ENCODE peak calls at places on chromosome 20, in six cellular contexts. I is astrocyte of the cerebellum, V is OCI-LY7, M is pancreas, A is astrocyte of the spinal cord, C is GM12865. R is an unnamed sample.
A peak's percentile ranks its signal among the peaks of the same experiment; 100 is the strongest.

GRCh38 chr20:44765647-44766367 is 20.1 kb downstream of the KCNK15 start:
- DNase-seq in I (no peak), V (no peak), M (no peak), A (no peak), C (no peak), R (no peak)

GRCh38 chr20:64222273-64222672 is 33.3 kb upstream of the PCMTD2 start:
- DNase-seq in I (no peak), V (no peak), M (no peak), A (peak; percentile 12), C (no peak), R (no peak)

GRCh38 chr20:43983359-43983758 is 68.7 kb downstream of the TOX2 start:
- DNase-seq in I (no peak), V (peak; percentile 16), M (no peak), A (no peak), C (peak; percentile 53), R (no peak)

GRCh38 chr20:53884859-53885654 is 185.3 kb downstream of the BCAS1 start:
- DNase-seq in I (no peak), V (no peak), M (no peak), A (no peak), C (no peak), R (no peak)

GRCh38 chr20:57991211-57991841 is 237.1 kb downstream of the ANKRD60 start:
- DNase-seq in I (peak; percentile 60), V (no peak), M (no peak), A (peak; percentile 81), C (no peak), R (no peak)

GRCh38 chr20:30488941-30489601 is 768.4 kb upstream of the DEFB115 start:
- DNase-seq in I (no peak), V (no peak), M (no peak), A (no peak), C (no peak), R (no peak)

GRCh38 chr20:50724851-50725721 is 6.3 kb upstream of the PARD6B start:
- DNase-seq in I (peak; percentile 34), V (no peak), M (peak; percentile 36), A (peak; percentile 89), C (peak; percentile 22), R (no peak)

GRCh38 chr20:42484335-42484734 is 705.4 kb downstream of the PTPRT start:
- DNase-seq in I (no peak), V (no peak), M (no peak), A (no peak), C (no peak), R (no peak)

GRCh38 chr20:48941467-48941866 is 20.0 kb downstream of the ARFGEF2 start:
- DNase-seq in I (no peak), V (no peak), M (no peak), A (no peak), C (no peak), R (no peak)

GRCh38 chr20:59082981-59083380 is 40.4 kb upstream of the PRELID3B start:
- DNase-seq in I (no peak), V (no peak), M (no peak), A (no peak), C (no peak), R (no peak)

GRCh38 chr20:52010541-52010940 is 181.0 kb downstream of the ZFP64 start:
- DNase-seq in I (no peak), V (no peak), M (no peak), A (no peak), C (no peak), R (no peak)

GRCh38 chr20:46520976-46521579 is 7.7 kb upstream of the ZNF334 start:
- DNase-seq in I (peak; percentile 20), V (peak; percentile 49), M (peak; percentile 20), A (peak; percentile 41), C (peak; percentile 74), R (peak; percentile 65)

GRCh38 chr20:57757767-57758166 is 48.0 kb upstream of the PMEPA1 start:
- DNase-seq in I (no peak), V (no peak), M (no peak), A (no peak), C (no peak), R (no peak)

GRCh38 chr20:2195614-2196013 is 94.0 kb downstream of the STK35 start:
- DNase-seq in I (no peak), V (no peak), M (no peak), A (no peak), C (no peak), R (no peak)
- TF ChIP-seq CTCF in I (no peak), V (no peak), M (no peak), A (no peak), C (no peak), R (no peak)

GRCh38 chr20:13322621-13323020 is 101.5 kb downstream of the ISM1 start:
- DNase-seq in I (no peak), V (no peak), M (no peak), A (no peak), C (peak; percentile 24), R (no peak)

GRCh38 chr20:13325796-13326340 is 104.8 kb downstream of the ISM1 start:
- DNase-seq in I (no peak), V (no peak), M (no peak), A (no peak), C (no peak), R (no peak)

GRCh38 chr20:13321416-13321815 is 100.3 kb downstream of the ISM1 start:
- DNase-seq in I (no peak), V (no peak), M (no peak), A (no peak), C (no peak), R (no peak)

GRCh38 chr20:13322198-13322597 is 101.1 kb downstream of the ISM1 start:
- DNase-seq in I (no peak), V (no peak), M (no peak), A (no peak), C (no peak), R (no peak)

DNA sequence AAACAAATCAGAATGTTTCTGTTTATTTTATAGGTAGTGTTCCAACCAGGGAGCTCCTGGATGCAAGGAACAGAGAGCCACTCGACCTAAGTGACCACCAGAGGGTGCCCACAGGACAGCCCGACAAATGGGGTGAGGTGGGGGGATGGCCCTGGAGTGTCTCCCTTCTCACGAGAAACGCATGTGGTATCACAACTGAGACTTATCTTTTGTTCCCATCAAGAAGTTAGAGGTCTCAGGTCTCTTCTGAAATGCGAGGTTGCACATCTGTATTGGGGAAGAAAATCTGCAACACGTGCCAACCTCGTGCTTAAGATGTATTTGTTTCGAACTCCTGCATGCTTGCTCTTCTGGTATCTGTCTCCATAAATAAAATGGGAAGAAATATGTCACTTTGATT is 104.0 kb downstream of the ISM1 start:
- DNase-seq in I (no peak), V (no peak), M (no peak), A (peak; percentile 20), C (peak; percentile 36), R (no peak)
- TF ChIP-seq CTCF in I (peak; percentile 58), V (peak; percentile 27), M (no peak), A (peak; percentile 59), C (peak; percentile 19), R (peak; percentile 62)

DNA sequence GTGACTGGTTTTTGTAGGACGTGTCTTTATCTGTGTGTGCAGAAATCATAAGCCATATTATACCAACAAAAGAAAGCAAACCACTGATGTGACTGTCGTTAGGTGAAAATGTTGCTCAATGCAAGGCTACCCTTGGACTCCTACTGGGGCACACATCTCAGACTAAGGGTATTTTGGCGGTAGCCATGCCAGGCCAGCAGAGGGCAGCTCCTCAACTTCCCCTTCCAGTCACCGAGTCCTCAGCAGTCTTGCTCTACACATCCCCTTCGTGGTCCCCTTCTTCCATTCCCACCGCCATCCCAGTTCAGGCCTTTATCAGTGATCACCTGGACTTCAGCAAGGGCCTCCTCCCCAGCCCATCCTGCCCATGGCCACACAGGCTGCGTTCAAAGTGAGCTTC is 113.7 kb upstream of the GGTLC1 start:
- DNase-seq in I (no peak), V (peak; percentile 15), M (no peak), A (no peak), C (peak; percentile 28), R (no peak)
- TF ChIP-seq CTCF in I (peak; percentile 32), V (peak; percentile 64), M (no peak), A (peak; percentile 37), C (peak; percentile 58), R (peak; percentile 41)

GRCh38 chr20:38256021-38256420 is 4.5 kb downstream of the KIAA1755 start:
- DNase-seq in I (no peak), V (no peak), M (no peak), A (peak; percentile 21), C (no peak), R (no peak)
- TF ChIP-seq CTCF in I (no peak), V (no peak), M (no peak), A (no peak), C (no peak), R (no peak)

DNA sequence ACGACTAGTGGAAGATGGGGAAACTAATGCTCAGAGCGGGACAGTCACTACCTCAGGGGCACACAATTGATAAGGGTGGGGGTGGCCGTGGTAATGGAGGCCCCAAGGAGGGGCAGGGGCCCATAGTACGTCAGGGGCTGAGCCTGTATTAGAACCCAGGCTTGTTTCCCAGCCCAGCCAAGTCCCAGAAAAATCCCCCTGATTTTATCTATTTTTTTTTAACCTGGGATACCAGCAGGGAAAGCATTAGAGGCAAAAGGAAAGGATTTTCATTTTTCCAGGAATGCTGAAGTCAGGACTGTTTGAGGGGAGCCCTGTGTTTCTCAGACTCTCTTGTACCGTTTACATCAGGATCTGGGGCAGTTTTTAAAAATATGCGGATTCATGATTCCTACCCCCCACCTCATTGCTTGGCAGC is 382 bp downstream of the MYH7B start:
- DNase-seq in I (no peak), V (no peak), M (no peak), A (no peak), C (no peak), R (no peak)
- TF ChIP-seq CTCF in I (no peak), V (peak; percentile 42), M (no peak), A (no peak), C (no peak), R (no peak)

GRCh38 chr20:56551571-56551970 is 18.5 kb downstream of the FAM209B start:
- DNase-seq in I (no peak), V (no peak), M (no peak), A (no peak), C (no peak), R (no peak)

GRCh38 chr20:56552911-56553629 is 20.0 kb downstream of the FAM209B start:
- DNase-seq in I (no peak), V (no peak), M (no peak), A (no peak), C (peak; percentile 16), R (no peak)

GRCh38 chr20:56558968-56559367 is 25.9 kb downstream of the FAM209B start:
- DNase-seq in I (no peak), V (no peak), M (no peak), A (no peak), C (no peak), R (no peak)

DNA sequence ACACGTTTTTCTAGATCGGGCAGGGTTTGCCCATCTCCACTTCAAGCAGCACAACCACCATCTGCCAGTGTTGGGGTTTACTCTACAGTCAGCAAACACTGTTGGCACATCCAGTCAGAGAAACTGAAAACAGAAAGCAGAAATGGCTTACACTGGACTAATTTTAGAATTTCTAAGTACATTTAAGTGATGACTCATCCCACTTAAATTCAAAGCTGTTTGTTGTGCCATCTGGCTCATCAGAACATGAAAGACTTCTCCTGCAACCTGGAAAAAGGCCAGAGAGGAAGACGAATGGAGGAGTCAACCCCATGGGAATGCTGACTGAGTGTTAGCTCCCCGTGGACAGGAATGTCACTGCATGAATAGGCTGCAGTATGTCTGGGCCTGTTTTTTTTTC is 21.8 kb downstream of the FAM209B start:
- DNase-seq in I (peak; percentile 95), V (peak; percentile 63), M (peak; percentile 16), A (peak; percentile 97), C (peak; percentile 80), R (peak; percentile 64)
- TF ChIP-seq CTCF in I (peak; percentile 10), V (no peak), M (no peak), A (no peak), C (no peak), R (no peak)

R was measured in GM13977.